ENCODE peak calls at places on chromosomes 6 and 20, in five cellular contexts. B is fibroblast of lung; K is HCT116; M is CD8-positive, alpha-beta T cell; R is HepG2. E is an unnamed sample. For H3K27me3, the result is how much of the 10 kb centered on the place peaks cover.

GRCh38 chr20:47487175-47487917 is 14.3 kb upstream of the NCOA3 start:
- DNase-seq in K (no peak), R (no peak), M (peak), B (peak), E (no peak)

GRCh38 chr6:11288065-11288464 is 55.6 kb upstream of the NEDD9 start:
- DNase-seq in B (no peak), R (no peak), K (no peak), M (no peak), E (no peak)

GRCh38 chr6:72621243-72622093 is at the start of gene KCNQ5:
- DNase-seq in R (no peak), M (peak), B (peak), K (no peak), E (no peak)

GRCh38 chr6:148629197-148629909 is 117.5 kb upstream of the UST start:
- DNase-seq in M (no peak), R (no peak), K (no peak), B (peak), E (peak)

GRCh38 chr6:118650500-118651281 is 700 bp downstream of the CEP85L start:
- DNase-seq in R (no peak), B (peak), K (no peak), M (peak), E (peak)

GRCh38 chr6:137494281-137494966 is at the start of gene OLIG3:
- DNase-seq in B (no peak), K (no peak), M (no peak), R (no peak), E (no peak)

GRCh38 chr6:154805288-154805911 is 72.2 kb downstream of the SCAF8 start:
- DNase-seq in M (no peak), R (peak), K (peak), B (peak), E (no peak)

GRCh38 chr20:2956480-2956879 is 83.2 kb downstream of the PTPRA start:
- DNase-seq in M (no peak), R (no peak), B (no peak), K (no peak), E (no peak)

GRCh38 chr20:34271961-34272360 is 30.7 kb downstream of the ASIP start:
- DNase-seq in B (peak), R (no peak), M (no peak), K (no peak), E (no peak)

GRCh38 chr6:56497270-56497669 is 145.4 kb downstream of the DST start:
- DNase-seq in B (no peak), M (no peak), K (no peak), R (no peak), E (no peak)

GRCh38 chr6:73955800-73956199 is 259.8 kb downstream of the CD109 start:
- DNase-seq in K (no peak), R (no peak), M (no peak), B (no peak), E (no peak)

GRCh38 chr20:17735206-17735804 is 35.5 kb downstream of the BANF2 start:
- DNase-seq in M (no peak), K (no peak), R (no peak), B (peak), E (no peak)

GRCh38 chr20:19787366-19787765 is 29.3 kb downstream of the RIN2 start:
- DNase-seq in B (peak), K (no peak), R (no peak), M (no peak), E (no peak)

GRCh38 chr6:72811971-72812421 is 190.1 kb downstream of the KCNQ5 start:
- DNase-seq in B (peak), R (no peak), M (no peak), K (no peak), E (no peak)

GRCh38 chr6:138328210-138328609 is 49.5 kb upstream of the SMIM28 start:
- DNase-seq in B (peak), K (no peak), R (no peak), M (no peak), E (no peak)

GRCh38 chr6:33248643-33248931 is 23.1 kb downstream of the VPS52 start:
- DNase-seq in R (no peak), K (no peak), M (no peak), B (peak), E (no peak)
- TF ChIP-seq CTCF in R (no peak), K (no peak), M (no peak), B (no peak), E (no peak)

DNA sequence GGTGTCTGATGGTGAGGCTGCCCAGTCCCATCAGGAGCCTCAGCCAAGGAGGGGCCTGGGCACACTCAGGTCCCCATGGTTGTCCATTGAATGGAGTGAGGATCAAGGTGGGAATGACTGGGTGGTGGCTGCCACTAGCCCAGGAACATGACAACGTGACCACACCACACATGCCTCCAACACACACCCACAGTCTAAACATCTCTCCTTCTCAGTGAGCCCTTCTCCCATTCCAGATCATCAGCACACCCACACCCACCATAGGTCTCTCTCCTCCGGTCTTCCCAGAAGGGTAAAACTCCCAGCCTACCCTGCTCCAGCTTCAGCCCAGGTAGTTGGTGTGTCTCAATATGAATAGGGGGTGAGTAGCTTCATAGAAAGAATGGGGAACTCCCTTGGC is 5.5 kb downstream of the TCF21 start:
- DNase-seq in M (no peak), R (no peak), K (no peak), B (no peak), E (no peak)
- H3K27me3 ChIP-seq in M (under half), R (half or more), K (under half), B (under half), E (under half)

GRCh38 chr6:128950864-128951263 is 67.9 kb downstream of the LAMA2 start:
- DNase-seq in M (no peak), B (no peak), R (no peak), K (no peak), E (no peak)
- H3K27ac ChIP-seq in M (no peak), B (no peak), R (no peak), K (no peak), E (no peak)

GRCh38 chr20:36479938-36480337 is 61.4 kb upstream of the MYL9 start:
- DNase-seq in K (no peak), M (no peak), R (no peak), B (no peak), E (no peak)
- TF ChIP-seq CTCF in K (no peak), M (no peak), R (no peak), B (no peak), E (no peak)

GRCh38 chr6:33869826-33870423 is 66.1 kb upstream of the MLN start:
- DNase-seq in M (no peak), K (no peak), R (no peak), B (no peak), E (no peak)
- H3K27me3 ChIP-seq in M (under half), K (under half), R (under half), B (under half), E (under half)

E was measured in ovary.